ENCODE peak calls at places on chromosome 5, in four cellular contexts. One of them, this sample, is unnamed.
A peak's percentile ranks its signal among the peaks of the same experiment; 100 is the strongest.

GRCh38 chr5:29231153-29231552 is 1962.3 kb upstream of the CDH6 start:
- DNase-seq in right atrium auricular region: no peak
- DNase-seq in AG09309: no peak
- DNase-seq in cardiac muscle cell: no peak
- DNase-seq in this sample: no peak

GRCh38 chr5:173452098-173452497 is 123.9 kb upstream of the STC2 start:
- DNase-seq in right atrium auricular region: peak; percentile 69
- DNase-seq in AG09309: no peak
- DNase-seq in cardiac muscle cell: peak; percentile 26
- DNase-seq in this sample: no peak

GRCh38 chr5:110956280-110956912 is 115.1 kb upstream of the TSLP start:
- DNase-seq in right atrium auricular region: no peak
- DNase-seq in AG09309: no peak
- DNase-seq in cardiac muscle cell: no peak
- DNase-seq in this sample: no peak

GRCh38 chr5:172571892-172572291 is 69.2 kb upstream of the NEURL1B start:
- DNase-seq in right atrium auricular region: no peak
- DNase-seq in AG09309: no peak
- DNase-seq in cardiac muscle cell: no peak
- DNase-seq in this sample: no peak

GRCh38 chr5:113380299-113381014 is 54.3 kb downstream of the TSSK1B start:
- DNase-seq in right atrium auricular region: no peak
- DNase-seq in AG09309: no peak
- DNase-seq in cardiac muscle cell: peak; percentile 43
- DNase-seq in this sample: no peak

GRCh38 chr5:32494827-32495226 is 50.3 kb upstream of the ZFR start:
- DNase-seq in right atrium auricular region: no peak
- DNase-seq in AG09309: no peak
- DNase-seq in cardiac muscle cell: no peak
- DNase-seq in this sample: no peak

GRCh38 chr5:124206540-124206939 is 539.9 kb downstream of the ZNF608 start:
- DNase-seq in right atrium auricular region: no peak
- DNase-seq in AG09309: no peak
- DNase-seq in cardiac muscle cell: no peak
- DNase-seq in this sample: no peak

GRCh38 chr5:169283887-169284286 is 17.1 kb downstream of the SLIT3 start:
- DNase-seq in right atrium auricular region: no peak
- DNase-seq in AG09309: no peak
- DNase-seq in cardiac muscle cell: no peak
- DNase-seq in this sample: no peak

GRCh38 chr5:173832386-173832785 is 55.8 kb upstream of the CPEB4 start:
- DNase-seq in right atrium auricular region: no peak
- DNase-seq in AG09309: no peak
- DNase-seq in cardiac muscle cell: no peak
- DNase-seq in this sample: no peak

GRCh38 chr5:57538341-57538955 is 55.8 kb upstream of the ACTBL2 start:
- DNase-seq in right atrium auricular region: no peak
- DNase-seq in AG09309: peak; percentile 96
- DNase-seq in cardiac muscle cell: no peak
- DNase-seq in this sample: no peak

GRCh38 chr5:138148811-138149210 is 9.6 kb upstream of the NME5 start:
- DNase-seq in right atrium auricular region: peak; percentile 72
- DNase-seq in AG09309: peak; percentile 13
- DNase-seq in cardiac muscle cell: no peak
- DNase-seq in this sample: no peak

GRCh38 chr5:172076783-172077244 is 70.4 kb upstream of the FBXW11 start:
- DNase-seq in right atrium auricular region: no peak
- DNase-seq in AG09309: peak; percentile 16
- DNase-seq in cardiac muscle cell: no peak
- DNase-seq in this sample: no peak

GRCh38 chr5:68285857-68286611 is 70.5 kb downstream of the PIK3R1 start:
- DNase-seq in right atrium auricular region: no peak
- DNase-seq in AG09309: no peak
- DNase-seq in cardiac muscle cell: peak; percentile 57
- DNase-seq in this sample: no peak

GRCh38 chr5:139689631-139690384 is 41.7 kb downstream of the CXXC5 start:
- DNase-seq in right atrium auricular region: no peak
- DNase-seq in AG09309: no peak
- DNase-seq in cardiac muscle cell: no peak
- DNase-seq in this sample: peak; percentile 66

GRCh38 chr5:16033196-16033925 is 146.2 kb downstream of the MARCHF11 start:
- DNase-seq in right atrium auricular region: no peak
- DNase-seq in AG09309: no peak
- DNase-seq in cardiac muscle cell: no peak
- DNase-seq in this sample: no peak

GRCh38 chr5:13553896-13554295 is 390.6 kb downstream of the DNAH5 start:
- DNase-seq in right atrium auricular region: no peak
- DNase-seq in AG09309: no peak
- DNase-seq in cardiac muscle cell: peak; percentile 71
- DNase-seq in this sample: no peak

GRCh38 chr5:159021360-159022177 is 78.1 kb downstream of the EBF1 start:
- DNase-seq in right atrium auricular region: no peak
- DNase-seq in AG09309: peak; percentile 55
- DNase-seq in cardiac muscle cell: no peak
- DNase-seq in this sample: peak; percentile 23

GRCh38 chr5:66821626-66822429 is 225.6 kb downstream of the MAST4 start:
- DNase-seq in right atrium auricular region: no peak
- DNase-seq in AG09309: no peak
- DNase-seq in cardiac muscle cell: no peak
- DNase-seq in this sample: no peak

GRCh38 chr5:54518146-54519082 is 855 bp downstream of the SNX18 start:
- DNase-seq in right atrium auricular region: no peak
- DNase-seq in AG09309: no peak
- DNase-seq in cardiac muscle cell: peak; percentile 79
- DNase-seq in this sample: peak; percentile 44

GRCh38 chr5:15933481-15934207 is 245.9 kb downstream of the MARCHF11 start:
- DNase-seq in right atrium auricular region: no peak
- DNase-seq in AG09309: no peak
- DNase-seq in cardiac muscle cell: no peak
- DNase-seq in this sample: no peak

GRCh38 chr5:65769539-65769938 is 47.5 kb downstream of the NLN start:
- DNase-seq in right atrium auricular region: no peak
- DNase-seq in AG09309: peak; percentile 87
- DNase-seq in cardiac muscle cell: no peak
- DNase-seq in this sample: no peak

GRCh38 chr5:92945630-92946097 is 635.4 kb downstream of the NR2F1-AS1 start:
- DNase-seq in right atrium auricular region: no peak
- DNase-seq in AG09309: no peak
- DNase-seq in cardiac muscle cell: no peak
- DNase-seq in this sample: no peak

GRCh38 chr5:172958268-172959046 is 767 bp upstream of the RPL26L1 start:
- DNase-seq in right atrium auricular region: peak; percentile 67
- DNase-seq in AG09309: no peak
- DNase-seq in cardiac muscle cell: peak; percentile 74
- DNase-seq in this sample: peak; percentile 68

GRCh38 chr5:172453206-172453985 is 929 bp downstream of the SH3PXD2B start:
- DNase-seq in right atrium auricular region: no peak
- DNase-seq in AG09309: no peak
- DNase-seq in cardiac muscle cell: peak; percentile 73
- DNase-seq in this sample: peak; percentile 56

GRCh38 chr5:128085413-128085812 is 1.8 kb downstream of the SLC12A2 start:
- DNase-seq in right atrium auricular region: no peak
- DNase-seq in AG09309: no peak
- DNase-seq in cardiac muscle cell: no peak
- DNase-seq in this sample: no peak

GRCh38 chr5:172688735-172689572 is 47.9 kb downstream of the NEURL1B start:
- DNase-seq in right atrium auricular region: no peak
- DNase-seq in AG09309: no peak
- DNase-seq in cardiac muscle cell: peak; percentile 21
- DNase-seq in this sample: no peak

GRCh38 chr5:58452566-58453258 is 7.2 kb downstream of the PLK2 start:
- DNase-seq in right atrium auricular region: no peak
- DNase-seq in AG09309: no peak
- DNase-seq in cardiac muscle cell: no peak
- DNase-seq in this sample: no peak

GRCh38 chr5:50716134-50716533 is 49.7 kb downstream of the PARP8 start:
- DNase-seq in right atrium auricular region: no peak
- DNase-seq in AG09309: no peak
- DNase-seq in cardiac muscle cell: no peak
- DNase-seq in this sample: no peak

GRCh38 chr5:123044926-123045617 is 8.5 kb upstream of the PPIC start:
- DNase-seq in right atrium auricular region: no peak
- DNase-seq in AG09309: no peak
- DNase-seq in cardiac muscle cell: no peak
- DNase-seq in this sample: no peak

GRCh38 chr5:139863855-139864558 is 68.4 kb downstream of the PSD2 start:
- DNase-seq in right atrium auricular region: peak; percentile 80
- DNase-seq in AG09309: peak; percentile 5
- DNase-seq in cardiac muscle cell: peak; percentile 76
- DNase-seq in this sample: peak; percentile 73

GRCh38 chr5:170534177-170534576 is 30.4 kb downstream of the KCNIP1 start:
- DNase-seq in right atrium auricular region: no peak
- DNase-seq in AG09309: no peak
- DNase-seq in cardiac muscle cell: no peak
- DNase-seq in this sample: no peak

GRCh38 chr5:136772541-136772940 is 407.2 kb upstream of the TRPC7 start:
- DNase-seq in right atrium auricular region: no peak
- DNase-seq in AG09309: no peak
- DNase-seq in cardiac muscle cell: no peak
- DNase-seq in this sample: no peak

GRCh38 chr5:156393980-156394379 is 67.0 kb downstream of the SGCD start:
- DNase-seq in right atrium auricular region: no peak
- DNase-seq in AG09309: no peak
- DNase-seq in cardiac muscle cell: no peak
- DNase-seq in this sample: no peak

GRCh38 chr5:143124593-143124992 is 278.9 kb downstream of the NR3C1 start:
- DNase-seq in right atrium auricular region: no peak
- DNase-seq in AG09309: no peak
- DNase-seq in cardiac muscle cell: no peak
- DNase-seq in this sample: no peak

DNA sequence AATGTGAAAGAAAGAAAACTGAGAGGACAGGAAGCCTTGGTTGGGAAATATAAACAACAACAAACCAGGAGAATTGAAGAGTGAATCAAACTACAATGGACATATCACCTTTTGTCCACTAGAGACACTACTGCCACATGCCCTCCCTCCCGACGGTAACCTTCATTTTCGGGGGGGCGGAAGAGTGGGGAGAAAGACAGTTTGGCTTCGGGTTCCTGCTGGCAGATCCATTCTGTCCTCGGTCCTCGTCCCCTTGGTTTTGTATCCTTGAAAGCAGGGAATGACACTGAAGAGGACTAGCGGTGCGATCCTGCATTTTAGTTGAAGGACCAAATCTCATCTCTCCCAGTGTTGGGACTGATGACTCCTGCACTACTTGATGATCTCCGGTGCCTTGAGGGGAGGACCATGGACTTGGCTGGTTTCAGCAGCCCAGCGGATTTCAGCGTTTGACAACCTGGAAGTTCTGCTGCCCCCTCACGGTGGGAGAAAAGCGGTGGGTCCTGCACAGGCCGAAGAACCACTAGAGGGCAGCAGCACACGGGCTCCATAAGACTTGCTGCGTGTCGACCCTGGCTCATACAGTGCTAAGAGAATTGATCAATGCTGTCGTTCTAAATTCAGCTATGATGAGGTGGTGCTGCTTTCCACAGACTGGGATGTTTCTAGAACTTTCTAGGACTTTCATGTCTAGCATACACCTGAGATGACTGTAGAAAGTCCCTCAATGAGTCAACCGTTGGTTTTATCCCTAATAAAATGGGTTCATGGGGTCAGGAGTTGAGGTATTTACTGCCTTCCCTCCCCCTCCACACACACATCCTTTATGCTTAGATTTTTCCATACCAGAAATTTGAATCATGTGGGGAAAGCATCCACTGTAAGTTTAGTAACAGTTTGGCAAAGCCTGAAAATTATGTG is 15.1 kb upstream of the ZNF131 start:
- DNase-seq in right atrium auricular region: peak; percentile 94
- DNase-seq in AG09309: peak; percentile 84
- DNase-seq in cardiac muscle cell: peak; percentile 95
- DNase-seq in this sample: peak; percentile 93
- TF ChIP-seq CTCF in right atrium auricular region: peak; percentile 98
- TF ChIP-seq CTCF in AG09309: peak; percentile 100
- TF ChIP-seq CTCF in cardiac muscle cell: peak; percentile 100
- TF ChIP-seq CTCF in this sample: peak; percentile 100

GRCh38 chr5:179187229-179187678 is 127.1 kb downstream of the ZNF354C start:
- DNase-seq in right atrium auricular region: no peak
- DNase-seq in AG09309: no peak
- DNase-seq in cardiac muscle cell: no peak
- DNase-seq in this sample: no peak
- TF ChIP-seq CTCF in right atrium auricular region: no peak
- TF ChIP-seq CTCF in AG09309: no peak
- TF ChIP-seq CTCF in cardiac muscle cell: peak; percentile 29
- TF ChIP-seq CTCF in this sample: peak; percentile 21

GRCh38 chr5:149452665-149453617 is 73.8 kb upstream of the IL17B start:
- DNase-seq in right atrium auricular region: peak; percentile 95
- DNase-seq in AG09309: peak; percentile 84
- DNase-seq in cardiac muscle cell: no peak
- DNase-seq in this sample: no peak

GRCh38 chr5:149455889-149456409 is 76.9 kb upstream of the IL17B start:
- DNase-seq in right atrium auricular region: peak; percentile 89
- DNase-seq in AG09309: no peak
- DNase-seq in cardiac muscle cell: no peak
- DNase-seq in this sample: no peak

GRCh38 chr5:149456597-149457392 is 77.7 kb upstream of the IL17B start:
- DNase-seq in right atrium auricular region: no peak
- DNase-seq in AG09309: no peak
- DNase-seq in cardiac muscle cell: peak; percentile 71
- DNase-seq in this sample: no peak

GRCh38 chr5:149452007-149452664 is 73.0 kb upstream of the IL17B start:
- DNase-seq in right atrium auricular region: peak; percentile 91
- DNase-seq in AG09309: no peak
- DNase-seq in cardiac muscle cell: peak; percentile 83
- DNase-seq in this sample: no peak

DNA sequence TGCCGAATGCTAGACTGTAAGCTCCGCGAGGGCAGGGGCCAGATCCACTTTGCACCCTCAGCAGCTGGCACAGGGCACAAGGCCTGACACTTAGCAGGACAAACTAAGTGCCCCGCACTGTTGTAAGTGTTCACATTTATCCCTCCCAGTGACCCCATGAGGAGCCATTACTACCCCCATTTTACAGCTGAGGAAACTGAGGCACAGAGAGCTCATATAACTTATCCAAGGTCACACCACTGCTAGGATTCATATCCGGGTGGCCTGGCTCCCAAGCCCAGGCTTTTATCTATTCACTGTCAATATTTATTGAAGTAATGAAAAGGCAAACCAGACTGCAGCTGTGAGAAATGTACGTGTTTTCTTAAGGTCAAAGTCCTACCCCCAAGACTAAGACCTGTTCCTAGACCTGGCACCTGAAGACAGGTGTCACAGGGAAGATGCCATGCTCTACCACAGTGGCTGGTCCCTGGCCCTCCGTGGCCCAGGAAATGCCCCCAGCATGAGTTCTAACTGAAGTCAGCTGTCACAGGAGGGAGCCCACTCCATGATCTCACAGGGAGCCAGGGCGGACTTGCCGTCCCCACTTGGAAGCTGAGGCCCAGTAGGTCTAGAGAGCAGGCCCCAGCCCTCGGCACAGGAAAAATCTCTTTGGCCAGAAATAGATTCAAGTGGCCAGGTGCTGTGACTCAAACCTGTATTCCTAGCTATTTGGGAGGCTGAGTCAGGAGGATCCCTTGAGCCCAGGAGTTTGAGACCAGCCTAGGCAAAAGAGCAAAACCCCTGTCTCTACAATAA is 74.7 kb upstream of the IL17B start:
- DNase-seq in right atrium auricular region: no peak
- DNase-seq in AG09309: no peak
- DNase-seq in cardiac muscle cell: no peak
- DNase-seq in this sample: no peak
- TF ChIP-seq CTCF in right atrium auricular region: no peak
- TF ChIP-seq CTCF in AG09309: no peak
- TF ChIP-seq CTCF in cardiac muscle cell: no peak
- TF ChIP-seq CTCF in this sample: no peak

GRCh38 chr5:141677415-141677814 is 4.6 kb downstream of the ARAP3 start:
- DNase-seq in right atrium auricular region: no peak
- DNase-seq in AG09309: no peak
- DNase-seq in cardiac muscle cell: peak; percentile 42
- DNase-seq in this sample: peak; percentile 44
- TF ChIP-seq CTCF in right atrium auricular region: no peak
- TF ChIP-seq CTCF in AG09309: peak; percentile 5
- TF ChIP-seq CTCF in cardiac muscle cell: peak; percentile 35
- TF ChIP-seq CTCF in this sample: peak; percentile 21

This sample was measured in WERI-Rb-1.